ENCODE peak calls at places on chromosomes 1 and 21, in four cellular contexts. U, F, B and N are unnamed samples.

GRCh38 chr1:108502138-108502537 is 52.0 kb downstream of the NBPF6 start:
- DNase-seq in F (no peak), B (no peak), U (no peak), N (no peak)

GRCh38 chr1:232876506-232877360 is 71.5 kb downstream of the MAP10 start:
- DNase-seq in U (no peak), B (no peak), F (no peak), N (no peak)

GRCh38 chr1:213507472-213508223 is 456.6 kb downstream of the RPS6KC1 start:
- DNase-seq in U (no peak), F (no peak), B (no peak), N (no peak)

GRCh38 chr1:53350853-53351767 is 23.2 kb upstream of the LRP8 start:
- DNase-seq in U (no peak), B (no peak), F (no peak), N (no peak)

GRCh38 chr1:101239095-101240040 is 2.5 kb downstream of the S1PR1 start:
- DNase-seq in U (no peak), F (no peak), B (peak; percentile 46), N (no peak)

GRCh38 chr21:44471996-44472395 is 16.7 kb downstream of the LRRC3 start:
- DNase-seq in F (no peak), U (no peak), B (no peak), N (no peak)

GRCh38 chr1:100609849-100610248 is 71.9 kb downstream of the GPR88 start:
- DNase-seq in B (no peak), U (no peak), F (no peak), N (no peak)

GRCh38 chr1:183783342-183783741 is 21.6 kb upstream of the RGL1 start:
- DNase-seq in U (no peak), F (no peak), B (peak; percentile 62), N (peak; percentile 44)

GRCh38 chr1:236083650-236084385 is 18.9 kb upstream of the NID1 start:
- DNase-seq in F (no peak), B (peak; percentile 23), U (no peak), N (peak; percentile 50)

GRCh38 chr1:205563927-205564441 is 59.5 kb downstream of the CDK18 start:
- DNase-seq in F (peak; percentile 21), B (no peak), U (no peak), N (no peak)

GRCh38 chr1:198934901-198935301 is 296.1 kb downstream of the PTPRC start:
- DNase-seq in F (peak; percentile 22), U (no peak), B (no peak), N (peak; percentile 33)

GRCh38 chr1:184387069-184387870 is 441 bp downstream of the C1orf21 start:
- DNase-seq in B (no peak), U (peak; percentile 79), F (peak; percentile 13), N (no peak)

GRCh38 chr21:36909901-36910561 is 56.4 kb downstream of the HLCS start:
- DNase-seq in U (no peak), B (peak; percentile 99), F (peak; percentile 98), N (peak; percentile 99)

GRCh38 chr1:167454929-167455785 is 63.2 kb downstream of the CD247 start:
- DNase-seq in F (peak; percentile 41), U (peak; percentile 87), B (peak; percentile 9), N (peak; percentile 31)

GRCh38 chr1:224488806-224489584 is 54.4 kb upstream of the WDR26 start:
- DNase-seq in B (peak; percentile 41), F (no peak), U (no peak), N (peak; percentile 51)

GRCh38 chr21:44483288-44484237 is 28.3 kb downstream of the LRRC3 start:
- DNase-seq in B (no peak), U (no peak), F (no peak), N (peak; percentile 10)

GRCh38 chr1:83626603-83627002 is 372.3 kb downstream of the TTLL7 start:
- DNase-seq in F (no peak), B (no peak), U (no peak), N (no peak)

GRCh38 chr1:33634806-33635205 is 162.4 kb downstream of the ZSCAN20 start:
- DNase-seq in B (no peak), U (peak; percentile 41), F (peak; percentile 35), N (peak; percentile 33)

GRCh38 chr1:34705077-34705476 is 49.8 kb upstream of the GJB5 start:
- DNase-seq in B (no peak), F (no peak), U (peak; percentile 17), N (no peak)

GRCh38 chr1:226365166-226365565 is 42.7 kb downstream of the PARP1 start:
- DNase-seq in F (no peak), B (no peak), U (peak; percentile 57), N (no peak)

GRCh38 chr1:14725641-14726213 is 127.2 kb downstream of the KAZN start:
- DNase-seq in F (no peak), U (no peak), B (no peak), N (no peak)

GRCh38 chr1:17826165-17826488 is 71.0 kb downstream of the ACTL8 start:
- DNase-seq in U (peak; percentile 83), B (peak; percentile 34), F (peak; percentile 17), N (peak; percentile 45)

GRCh38 chr21:32406405-32406804 is 6.1 kb upstream of the EVA1C start:
- DNase-seq in U (no peak), B (no peak), F (no peak), N (peak; percentile 52)

GRCh38 chr1:14713077-14713476 is 114.6 kb downstream of the KAZN start:
- DNase-seq in B (no peak), F (no peak), U (no peak), N (no peak)

GRCh38 chr1:204419064-204419403 is 7.4 kb upstream of the PPP1R15B start:
- DNase-seq in B (no peak), U (no peak), F (peak; percentile 37), N (no peak)

GRCh38 chr21:17585875-17586450 is 26.7 kb downstream of the BTG3 start:
- DNase-seq in U (peak; percentile 35), F (peak; percentile 48), B (peak; percentile 79), N (peak; percentile 76)

GRCh38 chr1:109718495-109718894 is 6.4 kb downstream of the GSTM5 start:
- DNase-seq in F (peak; percentile 66), U (peak; percentile 36), B (no peak), N (no peak)

GRCh38 chr1:98677288-98677687 is 15.8 kb downstream of the SNX7 start:
- DNase-seq in F (peak; percentile 21), B (peak; percentile 59), U (no peak), N (peak; percentile 75)

GRCh38 chr1:192846950-192847349 is 38.1 kb downstream of the RGS2 start:
- DNase-seq in B (peak; percentile 4), F (no peak), U (peak; percentile 63), N (no peak)

GRCh38 chr1:34419662-34420061 is 243.0 kb downstream of the C1orf94 start:
- DNase-seq in B (no peak), U (peak; percentile 29), F (no peak), N (no peak)

GRCh38 chr1:155882235-155882634 is 22.9 kb downstream of the SYT11 start:
- DNase-seq in F (no peak), U (no peak), B (no peak), N (no peak)

GRCh38 chr1:155873860-155874259 is 14.5 kb downstream of the SYT11 start:
- DNase-seq in F (no peak), B (peak; percentile 44), U (no peak), N (no peak)

GRCh38 chr1:155880856-155881255 is 21.5 kb downstream of the SYT11 start:
- DNase-seq in B (no peak), U (no peak), F (no peak), N (no peak)

GRCh38 chr1:155880251-155880650 is 20.9 kb downstream of the SYT11 start:
- DNase-seq in U (no peak), F (no peak), B (no peak), N (no peak)

DNA sequence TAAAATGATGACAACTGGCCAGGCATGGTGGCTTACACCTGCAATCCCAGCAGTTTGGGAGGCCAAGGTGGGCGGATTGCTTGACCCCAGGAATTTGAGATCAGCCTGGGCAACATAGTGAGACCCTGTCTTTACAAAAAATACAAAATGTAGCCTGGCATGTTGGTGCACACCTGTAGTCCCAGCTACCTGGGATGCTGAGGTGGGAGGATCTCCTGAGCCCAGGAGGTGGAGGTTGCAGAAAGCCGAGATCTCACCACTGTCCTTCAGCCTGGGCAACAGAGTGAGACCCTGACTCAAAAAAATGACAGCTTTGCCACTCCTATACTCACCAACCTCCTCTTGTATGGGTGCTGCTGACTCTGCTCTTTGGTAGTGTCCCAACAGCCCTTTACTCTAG is 18.6 kb downstream of the SYT11 start:
- DNase-seq in U (no peak), F (no peak), B (no peak), N (no peak)
- H3K4me3 ChIP-seq in U (no peak overlapping the region), F (no peak overlapping the region), B (no peak overlapping the region), N (no peak overlapping the region)

DNA sequence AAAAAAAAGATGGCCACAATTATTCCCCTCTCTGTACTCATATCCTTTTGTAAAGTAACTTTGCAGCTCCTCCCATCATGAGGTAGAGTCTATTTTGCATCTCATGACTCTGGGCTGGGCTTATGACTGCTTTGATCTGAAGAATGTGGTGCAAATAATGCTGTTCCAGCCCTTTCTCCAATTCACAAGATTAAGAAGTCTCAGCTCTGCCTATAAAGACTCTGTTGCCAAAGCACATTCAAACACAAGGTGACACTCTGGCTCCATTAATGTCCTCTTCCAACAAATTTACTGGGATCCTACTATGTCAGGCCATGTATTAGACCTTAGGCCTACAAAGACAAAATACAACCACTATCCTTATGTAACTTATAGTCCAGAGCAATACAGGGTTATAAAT is 64.9 kb upstream of the PTCH2 start:
- DNase-seq in U (no peak), F (no peak), B (peak; percentile 20), N (peak; percentile 30)
- TF ChIP-seq CTCF in U (peak; percentile 18), F (no peak), B (no peak), N (no peak)

GRCh38 chr1:234978397-234979291 is 150.0 kb downstream of the TOMM20 start:
- DNase-seq in U (peak; percentile 60), B (peak; percentile 93), F (peak; percentile 91), N (peak; percentile 80)
- H3K4me3 ChIP-seq in U (no peak overlapping the region), B (no peak overlapping the region), F (no peak overlapping the region), N (no peak overlapping the region)

DNA sequence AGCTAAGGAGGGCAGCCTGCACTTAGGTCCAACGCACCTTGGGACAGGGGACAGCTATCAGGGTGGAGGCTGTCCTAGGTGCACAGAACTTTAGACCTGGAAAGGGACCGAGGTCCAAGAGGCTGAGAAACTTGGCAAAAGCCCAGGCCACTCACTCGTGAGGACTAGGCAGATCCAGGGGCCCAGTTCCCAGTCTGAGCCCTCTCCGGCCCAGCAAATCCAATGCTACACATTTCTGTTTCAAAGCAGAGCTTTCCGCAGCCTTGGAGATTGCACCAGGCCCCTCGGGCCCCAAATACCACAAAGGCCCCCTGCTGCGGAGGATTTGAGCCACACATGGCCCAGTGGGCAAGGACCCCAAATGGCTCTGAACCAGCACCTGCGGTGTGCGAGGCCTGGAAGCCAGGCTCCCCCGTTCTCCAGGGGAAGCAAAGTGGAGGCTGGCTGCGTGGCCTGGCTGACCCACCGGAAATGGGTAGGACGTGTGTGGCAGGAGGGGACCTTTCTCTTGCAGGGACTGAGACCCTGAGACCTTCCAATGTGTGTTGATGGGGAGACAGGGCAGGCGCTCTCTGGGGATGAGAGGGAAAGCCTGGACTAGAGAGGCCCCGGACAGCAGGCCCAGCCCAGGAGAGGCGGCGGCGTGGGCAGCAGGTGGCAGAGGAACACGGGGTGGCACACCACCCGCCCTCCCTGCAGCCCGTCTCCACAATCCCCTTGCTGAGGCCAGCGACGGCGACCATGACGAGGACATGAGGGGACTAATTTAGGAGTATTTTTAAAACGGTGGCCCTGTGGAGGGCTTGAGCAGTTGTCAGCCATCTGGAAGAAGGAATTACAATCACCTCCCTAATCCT is 118.7 kb downstream of the CASZ1 start:
- DNase-seq in B (no peak), F (no peak), U (no peak), N (no peak)
- TF ChIP-seq CTCF in B (no peak), F (no peak), U (no peak), N (no peak)